ENCODE peak calls at places on chromosomes 2 and 18, in nine cellular contexts. K, E, I, Y, Q, T, O, F and N are unnamed samples.

GRCh38 chr2:25664531-25665307 is 8.7 kb downstream of the DTNB start:
- DNase-seq in Y (no peak), Q (peak), F (peak), K (peak), I (peak), O (peak), E (peak), T (peak), N (no peak)

GRCh38 chr2:233267516-233268245 is 16.2 kb downstream of the ATG16L1 start:
- DNase-seq in K (no peak), O (no peak), E (no peak), I (no peak), F (no peak), Y (no peak), Q (no peak), T (no peak), N (no peak)

GRCh38 chr2:10497797-10498251 is 49.7 kb upstream of the ODC1 start:
- DNase-seq in I (peak), E (no peak), F (no peak), Q (peak), O (no peak), Y (peak), K (peak), T (peak), N (no peak)

GRCh38 chr2:159591221-159591620 is 25.1 kb downstream of the BAZ2B start:
- DNase-seq in Q (no peak), Y (no peak), I (no peak), F (no peak), K (no peak), T (no peak), O (no peak), E (no peak), N (no peak)

GRCh38 chr2:13662055-13662454 is 945.3 kb downstream of the TRIB2 start:
- DNase-seq in K (no peak), O (no peak), F (no peak), Q (no peak), I (no peak), T (no peak), E (no peak), Y (no peak), N (no peak)

GRCh38 chr18:21053127-21053526 is 58.5 kb downstream of the ROCK1 start:
- DNase-seq in Y (no peak), E (no peak), F (no peak), O (no peak), I (no peak), T (no peak), Q (no peak), K (peak), N (no peak)

GRCh38 chr2:46029332-46029811 is 267.8 kb upstream of the EPAS1 start:
- DNase-seq in Y (no peak), O (no peak), Q (no peak), T (peak), E (peak), K (peak), F (no peak), I (peak), N (no peak)

GRCh38 chr18:46563317-46563716 is 93.7 kb downstream of the LOXHD1 start:
- DNase-seq in Y (no peak), T (no peak), O (no peak), I (no peak), F (no peak), E (peak), K (no peak), Q (no peak), N (no peak)

GRCh38 chr2:173210270-173211196 is 134.9 kb downstream of the MAP3K20 start:
- DNase-seq in Q (peak), K (peak), I (peak), F (peak), E (peak), T (peak), O (peak), Y (no peak), N (peak)

GRCh38 chr2:73386342-73386868 is 769 bp downstream of the ALMS1 start:
- DNase-seq in F (no peak), E (peak), O (no peak), I (no peak), T (no peak), Y (no peak), Q (no peak), K (no peak), N (no peak)

GRCh38 chr18:57107141-57107832 is 39.6 kb upstream of the BOD1L2 start:
- DNase-seq in K (peak), O (no peak), F (no peak), Y (no peak), E (peak), Q (no peak), T (peak), I (peak), N (no peak)

DNA sequence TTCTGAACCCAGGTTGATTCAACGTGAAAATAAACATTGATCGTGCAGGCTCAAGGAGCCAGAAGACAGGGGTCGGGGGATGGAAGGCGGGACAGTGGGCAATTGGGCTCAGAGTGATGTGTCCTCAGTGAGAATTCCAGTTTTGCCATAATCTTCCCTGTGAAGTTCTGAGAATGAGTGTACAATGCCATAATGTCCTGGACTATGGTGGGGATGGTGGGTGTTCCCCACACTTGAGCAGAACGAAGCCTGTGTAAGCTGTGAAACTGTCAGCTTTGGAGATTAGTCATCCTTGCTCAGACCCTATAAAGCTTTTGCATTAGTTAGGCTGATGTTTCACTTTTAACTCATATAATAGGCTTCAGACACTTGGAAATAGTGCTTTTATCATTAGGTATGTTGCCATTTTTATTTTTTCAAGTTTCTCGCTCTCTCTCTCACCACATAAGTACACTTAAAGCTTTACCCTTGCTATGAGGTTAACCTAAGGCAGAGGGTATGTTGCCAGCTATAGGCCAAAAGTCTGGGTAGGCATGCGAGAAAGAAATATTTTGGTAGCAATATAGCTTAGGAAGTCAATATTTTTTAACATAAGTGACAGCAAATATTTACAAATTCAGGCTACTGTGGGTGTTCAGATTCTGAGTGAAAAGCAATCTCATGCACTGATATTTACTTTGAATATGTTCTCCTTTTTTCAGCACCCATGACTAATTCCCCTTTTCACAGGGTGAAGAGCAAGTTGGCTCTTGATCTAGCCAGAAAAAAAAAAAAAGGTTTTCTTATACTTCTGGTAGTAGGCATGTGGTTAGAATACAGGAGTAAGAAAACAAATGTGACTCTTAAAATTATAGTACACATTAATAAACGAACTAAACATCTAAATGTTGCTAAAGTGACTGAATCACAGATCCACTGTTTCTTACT is 47.2 kb downstream of the CDC42EP3 start:
- DNase-seq in T (no peak), Q (no peak), F (no peak), K (no peak), E (no peak), O (no peak), Y (no peak), I (no peak), N (no peak)
- H3K4me3 ChIP-seq in T (no peak), Q (no peak), F (no peak), K (no peak), E (no peak), O (no peak), Y (no peak), I (no peak), N (no peak)

GRCh38 chr2:179702912-179703311 is 158.5 kb downstream of the ZNF385B start:
- DNase-seq in T (no peak), Y (no peak), Q (no peak), F (no peak), K (no peak), I (no peak), E (no peak), O (no peak), N (no peak)
- H3K4me3 ChIP-seq in T (no peak), Y (no peak), Q (no peak), F (no peak), K (no peak), I (no peak), E (no peak), O (no peak), N (no peak)

GRCh38 chr18:7116832-7117389 is 686 bp downstream of the LAMA1 start:
- DNase-seq in T (no peak), F (no peak), Q (no peak), Y (peak), I (no peak), O (no peak), K (no peak), E (peak), N (no peak)
- H3K4me3 ChIP-seq in T (no peak), F (peak), Q (peak), Y (peak), I (peak), O (peak), K (peak), E (peak), N (peak)

GRCh38 chr18:58793361-58793760 is 71.3 kb upstream of the ZNF532 start:
- DNase-seq in O (peak), Y (no peak), K (no peak), F (peak), T (no peak), I (no peak), E (no peak), Q (no peak), N (no peak)
- H3K4me3 ChIP-seq in O (no peak), Y (no peak), K (no peak), F (no peak), T (no peak), I (no peak), E (no peak), Q (no peak), N (no peak)

DNA sequence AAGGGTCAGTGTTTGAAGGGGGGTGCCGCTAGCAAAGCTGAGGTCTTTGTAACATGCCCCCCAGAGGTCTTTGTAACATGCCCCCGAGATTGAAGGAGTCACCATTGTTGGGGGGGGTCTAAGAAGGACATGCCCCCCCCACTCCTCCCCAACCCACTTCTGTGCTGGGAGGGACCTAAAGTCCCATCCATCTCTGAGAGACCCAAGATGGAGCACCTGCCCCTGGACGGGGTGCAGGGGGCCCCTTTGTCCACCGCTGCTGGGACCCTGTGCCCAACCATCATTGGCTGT is 5.9 kb upstream of the ASIC4 start:
- DNase-seq in Q (no peak), E (no peak), K (no peak), F (no peak), O (no peak), T (no peak), Y (no peak), I (no peak), N (no peak)
- H3K4me3 ChIP-seq in Q (no peak), E (no peak), K (no peak), F (no peak), O (no peak), T (no peak), Y (no peak), I (no peak), N (no peak)

GRCh38 chr18:44678725-44679055 is 2.0 kb upstream of the SETBP1 start:
- DNase-seq in I (no peak), Y (no peak), K (no peak), T (no peak), E (no peak), F (no peak), Q (no peak), O (no peak), N (no peak)
- H3K4me3 ChIP-seq in I (peak), Y (no peak), K (no peak), T (no peak), E (peak), F (peak), Q (peak), O (peak), N (peak)